ENCODE peak calls at places on chromosomes 12 and 14, in ten cellular contexts. U, A, J, V, M, C, S, W, L and B are unnamed samples.

GRCh38 chr12:69583203-69583602 is 2.1 kb upstream of the CCT2 start:
- DNase-seq in U (no peak), A (no peak), J (peak), V (no peak), M (no peak), C (no peak), S (no peak), W (no peak), L (no peak), B (no peak)

GRCh38 chr14:61927015-61927414 is 164.8 kb downstream of the SNAPC1 start:
- DNase-seq in U (no peak), A (no peak), J (no peak), V (no peak), M (peak), C (peak), S (no peak), W (peak), L (peak), B (no peak)

GRCh38 chr14:61177279-61178225 is 103.6 kb downstream of the TMEM30B start:
- DNase-seq in U (no peak), A (no peak), J (no peak), V (no peak), M (peak), C (no peak), S (no peak), W (peak), L (peak), B (no peak)

GRCh38 chr12:98751580-98752115 is 106.6 kb downstream of the APAF1 start:
- DNase-seq in U (no peak), A (no peak), J (no peak), V (no peak), M (no peak), C (no peak), S (no peak), W (no peak), L (no peak), B (no peak)

GRCh38 chr12:113021500-113021899 is 35.0 kb upstream of the DTX1 start:
- DNase-seq in U (no peak), A (no peak), J (no peak), V (no peak), M (no peak), C (no peak), S (no peak), W (no peak), L (no peak), B (no peak)

GRCh38 chr14:105022276-105022670 is 1.4 kb upstream of the CDCA4 start:
- DNase-seq in U (no peak), A (no peak), J (no peak), V (no peak), M (no peak), C (no peak), S (no peak), W (peak), L (no peak), B (no peak)

GRCh38 chr14:104978774-104979691 is 859 bp upstream of the AHNAK2 start:
- DNase-seq in U (no peak), A (peak), J (no peak), V (no peak), M (no peak), C (no peak), S (peak), W (no peak), L (no peak), B (no peak)

GRCh38 chr14:32354716-32355115 is 25.6 kb downstream of the AKAP6 start:
- DNase-seq in U (no peak), A (no peak), J (no peak), V (no peak), M (no peak), C (no peak), S (no peak), W (no peak), L (no peak), B (no peak)

GRCh38 chr12:102539651-102540553 is 59.5 kb upstream of the IGF1 start:
- DNase-seq in U (no peak), A (no peak), J (no peak), V (no peak), M (peak), C (no peak), S (no peak), W (peak), L (peak), B (no peak)

GRCh38 chr12:19759229-19759628 is 319.9 kb downstream of the AEBP2 start:
- DNase-seq in U (no peak), A (no peak), J (no peak), V (no peak), M (peak), C (no peak), S (no peak), W (peak), L (peak), B (no peak)

GRCh38 chr12:10179871-10180270 is 1.0 kb downstream of the TMEM52B start:
- DNase-seq in U (no peak), A (no peak), J (no peak), V (no peak), M (no peak), C (no peak), S (no peak), W (peak), L (no peak), B (no peak)

GRCh38 chr14:20624495-20625070 is 16.9 kb downstream of the OR6S1 start:
- DNase-seq in U (no peak), A (peak), J (peak), V (no peak), M (peak), C (no peak), S (no peak), W (no peak), L (peak), B (peak)